ENCODE peak calls at places on chromosomes 11 and 22, in five cellular contexts. J, E, R, M and X are unnamed samples.

GRCh38 chr22:39908737-39909136 is 7.9 kb downstream of the GRAP2 start:
- DNase-seq in J (peak; percentile 4), E (peak; percentile 8), R (no peak), M (no peak), X (no peak)

GRCh38 chr11:92413757-92414513 is 189.3 kb downstream of the FAT3 start:
- DNase-seq in J (no peak), E (no peak), R (no peak), M (no peak), X (no peak)

GRCh38 chr22:30490399-30490798 is 15.1 kb downstream of the SEC14L4 start:
- DNase-seq in J (no peak), E (no peak), R (no peak), M (no peak), X (no peak)

GRCh38 chr11:11622772-11623531 is 1.1 kb upstream of the GALNT18 start:
- DNase-seq in J (no peak), E (no peak), R (no peak), M (no peak), X (no peak)

GRCh38 chr11:81674211-81674610 is 1059.5 kb downstream of the FAM181B start:
- DNase-seq in J (no peak), E (no peak), R (no peak), M (no peak), X (no peak)

GRCh38 chr22:37862570-37863325 is 13.5 kb downstream of the EIF3L start:
- DNase-seq in J (peak; percentile 60), E (peak; percentile 29), R (peak; percentile 23), M (no peak), X (no peak)

GRCh38 chr22:44576311-44577260 is 78.6 kb upstream of the RTL6 start:
- DNase-seq in J (no peak), E (no peak), R (no peak), M (no peak), X (peak; percentile 8)

GRCh38 chr11:539971-540481 is 2.7 kb downstream of the LRRC56 start:
- DNase-seq in J (no peak), E (no peak), R (no peak), M (no peak), X (no peak)

GRCh38 chr11:123797065-123797940 is 8.8 kb downstream of the OR6M1 start:
- DNase-seq in J (no peak), E (no peak), R (no peak), M (no peak), X (peak; percentile 80)

GRCh38 chr11:86198156-86198555 is 46.4 kb upstream of the EED start:
- DNase-seq in J (no peak), E (no peak), R (no peak), M (no peak), X (no peak)

GRCh38 chr11:4388221-4388620 is 5.3 kb downstream of the TRIM21 start:
- DNase-seq in J (no peak), E (no peak), R (no peak), M (no peak), X (no peak)

GRCh38 chr22:39144101-39144815 is 8.2 kb downstream of the CBX7 start:
- DNase-seq in J (peak; percentile 33), E (peak; percentile 30), R (peak; percentile 41), M (peak; percentile 83), X (no peak)

GRCh38 chr11:19829109-19829790 is 116.6 kb downstream of the NAV2 start:
- DNase-seq in J (no peak), E (no peak), R (no peak), M (no peak), X (no peak)

GRCh38 chr11:132439711-132440300 is 1069.4 kb downstream of the NTM start:
- DNase-seq in J (peak; percentile 30), E (no peak), R (no peak), M (no peak), X (no peak)

GRCh38 chr11:75347781-75348613 is 3.5 kb downstream of the ARRB1 start:
- DNase-seq in J (peak; percentile 94), E (peak; percentile 98), R (peak; percentile 98), M (peak; percentile 63), X (no peak)

GRCh38 chr11:1260023-1260501 is 37.2 kb downstream of the MUC5B start:
- DNase-seq in J (no peak), E (no peak), R (peak; percentile 37), M (peak; percentile 74), X (no peak)

GRCh38 chr11:74866557-74866956 is 82.3 kb downstream of the XRRA1 start:
- DNase-seq in J (no peak), E (no peak), R (no peak), M (no peak), X (no peak)

GRCh38 chr22:49439373-49439772 is 388.3 kb downstream of the BRD1 start:
- DNase-seq in J (no peak), E (no peak), R (no peak), M (peak; percentile 37), X (no peak)
- H3K27ac ChIP-seq in J (no peak overlapping the region), E (no peak overlapping the region), R (no peak overlapping the region), M (no peak overlapping the region), X (no peak overlapping the region)

GRCh38 chr22:27378994-27379393 is 422.6 kb downstream of the MN1 start:
- DNase-seq in J (no peak), E (no peak), R (no peak), M (no peak), X (peak; percentile 71)
- H3K4me1 ChIP-seq in J (peaks cover 12% of the 10 kb centered on the region), E (no peaks in the 10 kb centered on the region), R (no peaks in the 10 kb centered on the region), M (no peaks in the 10 kb centered on the region), X (peaks cover 26% of the 10 kb centered on the region)

GRCh38 chr22:43313497-43314474 is 29.4 kb downstream of the SCUBE1 start:
- DNase-seq in J (no peak), E (no peak), R (no peak), M (peak; percentile 91), X (no peak)

GRCh38 chr22:43310798-43311197 is 32.4 kb downstream of the SCUBE1 start:
- DNase-seq in J (no peak), E (no peak), R (no peak), M (no peak), X (no peak)

GRCh38 chr22:43314611-43315010 is 28.6 kb downstream of the SCUBE1 start:
- DNase-seq in J (no peak), E (no peak), R (no peak), M (no peak), X (no peak)

GRCh38 chr22:43310311-43310710 is 32.9 kb downstream of the SCUBE1 start:
- DNase-seq in J (no peak), E (no peak), R (no peak), M (no peak), X (no peak)

GRCh38 chr22:43312608-43313007 is 30.6 kb downstream of the SCUBE1 start:
- DNase-seq in J (no peak), E (no peak), R (no peak), M (no peak), X (no peak)
- H3K27ac ChIP-seq in J (no peak overlapping the region), E (no peak overlapping the region), R (no peak overlapping the region), M (no peak overlapping the region), X (no peak overlapping the region)

GRCh38 chr11:124865902-124866851 is 945 bp downstream of the ROBO3 start:
- DNase-seq in J (no peak), E (peak; percentile 15), R (peak; percentile 27), M (peak; percentile 75), X (peak; percentile 47)

GRCh38 chr11:124868322-124869274 is 3.4 kb downstream of the ROBO3 start:
- DNase-seq in J (no peak), E (no peak), R (no peak), M (peak; percentile 78), X (no peak)

GRCh38 chr11:124869856-124870387 is 4.7 kb downstream of the ROBO3 start:
- DNase-seq in J (no peak), E (no peak), R (no peak), M (peak; percentile 54), X (no peak)

GRCh38 chr11:124869331-124869730 is 4.1 kb downstream of the ROBO3 start:
- DNase-seq in J (no peak), E (no peak), R (no peak), M (peak; percentile 43), X (no peak)

GRCh38 chr11:124867700-124868099 is 2.5 kb downstream of the ROBO3 start:
- DNase-seq in J (no peak), E (peak; percentile 32), R (peak; percentile 48), M (peak; percentile 35), X (no peak)
- H3K4me1 ChIP-seq in J (peaks cover 11% of the 10 kb centered on the region), E (peaks cover 2% of the 10 kb centered on the region), R (peaks cover 2% of the 10 kb centered on the region), M (peaks cover 12% of the 10 kb centered on the region), X (peaks cover 43% of the 10 kb centered on the region)

GRCh38 chr11:120712014-120712413 is 200.5 kb downstream of the GRIK4 start:
- DNase-seq in J (no peak), E (no peak), R (no peak), M (no peak), X (no peak)

GRCh38 chr11:120709808-120710207 is 198.3 kb downstream of the GRIK4 start:
- DNase-seq in J (peak; percentile 20), E (no peak), R (no peak), M (no peak), X (no peak)

GRCh38 chr11:120708511-120709183 is 197.1 kb downstream of the GRIK4 start:
- DNase-seq in J (no peak), E (no peak), R (no peak), M (no peak), X (no peak)

GRCh38 chr11:120712862-120713770 is 201.6 kb downstream of the GRIK4 start:
- DNase-seq in J (no peak), E (no peak), R (peak; percentile 34), M (no peak), X (no peak)

GRCh38 chr11:120710354-120711187 is 199.0 kb downstream of the GRIK4 start:
- DNase-seq in J (peak; percentile 69), E (peak; percentile 87), R (peak; percentile 94), M (peak; percentile 90), X (peak; percentile 38)
- H3K27ac ChIP-seq in J (peak overlapping the region; percentile 45), E (peak overlapping the region; percentile 66), R (peak overlapping the region; percentile 36), M (no peak overlapping the region), X (no peak overlapping the region)

DNA sequence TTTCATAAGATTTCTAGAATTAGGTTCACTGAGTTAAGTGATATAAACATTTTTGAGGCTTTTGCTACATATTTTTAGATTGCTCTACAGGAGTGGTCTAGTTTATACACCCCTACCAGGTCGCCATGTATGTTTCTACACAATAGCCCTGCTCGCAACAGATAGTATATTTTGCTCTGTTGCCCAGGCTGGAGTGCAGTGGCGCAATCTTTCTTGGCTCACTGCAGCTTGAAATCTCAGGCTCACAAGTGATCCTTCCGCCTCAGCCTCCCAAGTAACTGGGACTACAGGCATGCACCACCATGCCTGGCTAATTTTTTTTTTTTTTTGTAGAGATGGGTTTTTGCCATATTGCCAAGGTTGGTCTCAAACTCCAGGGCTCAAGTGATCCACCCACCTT is 10.4 kb downstream of the ZNRF3 start:
- DNase-seq in J (no peak), E (no peak), R (no peak), M (no peak), X (no peak)
- H3K4me1 ChIP-seq in J (no peaks in the 10 kb centered on the region), E (no peaks in the 10 kb centered on the region), R (no peaks in the 10 kb centered on the region), M (peaks cover 14% of the 10 kb centered on the region), X (peaks cover 11% of the 10 kb centered on the region)